ENCODE peak calls at places on chromosomes 11 and 22, in six cellular contexts. L is mesenchymal stem cell, P is H9, X is mesendoderm, V is H1, I is IMR-90. E is an unnamed sample.

GRCh38 chr11:84899134-84899533 is 728.0 kb downstream of the DLG2 start:
- DNase-seq in V (no peak), I (no peak), L (no peak), X (no peak), P (no peak), E (no peak)

GRCh38 chr11:353315-353857 is 15.9 kb upstream of the B4GALNT4 start:
- DNase-seq in L (peak; percentile 54), I (peak; percentile 77), V (no peak), X (peak; percentile 57), P (peak; percentile 63), E (no peak)

GRCh38 chr11:43687120-43687791 is 6.7 kb downstream of the HSD17B12 start:
- DNase-seq in L (peak; percentile 42), X (peak; percentile 76), I (peak; percentile 19), V (no peak), P (no peak), E (peak; percentile 13)

GRCh38 chr22:35638408-35638807 is 9.8 kb upstream of the APOL6 start:
- DNase-seq in X (no peak), V (no peak), P (no peak), I (peak; percentile 90), L (peak; percentile 95), E (peak; percentile 89)

GRCh38 chr11:11297578-11297977 is 55.5 kb downstream of the CSNK2A3 start:
- DNase-seq in V (no peak), P (no peak), X (no peak), I (peak; percentile 29), L (no peak), E (no peak)

GRCh38 chr22:30304495-30305244 is 15.4 kb upstream of the CASTOR1 start:
- DNase-seq in P (no peak), X (no peak), I (no peak), V (no peak), L (no peak), E (peak; percentile 73)

GRCh38 chr11:27777013-27777412 is 76.8 kb upstream of the BDNF start:
- DNase-seq in L (no peak), I (no peak), X (no peak), V (no peak), P (no peak), E (no peak)

GRCh38 chr11:114080219-114080618 is 20.7 kb downstream of the ZBTB16 start:
- DNase-seq in X (no peak), P (no peak), L (peak; percentile 87), I (no peak), V (no peak), E (no peak)

GRCh38 chr11:126327280-126328000 is 23.6 kb downstream of the DCPS start:
- DNase-seq in I (no peak), P (no peak), X (no peak), V (no peak), L (no peak), E (no peak)

GRCh38 chr11:24086921-24087320 is 409.9 kb upstream of the LUZP2 start:
- DNase-seq in I (no peak), X (no peak), P (no peak), V (no peak), L (no peak), E (no peak)

GRCh38 chr11:119639642-119640205 is 89.3 kb downstream of the NECTIN1 start:
- DNase-seq in V (no peak), I (no peak), P (no peak), X (no peak), L (no peak), E (no peak)

GRCh38 chr11:36292311-36292722 is 3.1 kb upstream of the COMMD9 start:
- DNase-seq in X (peak; percentile 55), I (peak; percentile 47), V (no peak), L (peak; percentile 52), P (no peak), E (no peak)

GRCh38 chr11:6404341-6405038 is 14.2 kb downstream of the SMPD1 start:
- DNase-seq in P (no peak), V (no peak), I (peak; percentile 70), L (peak; percentile 31), X (no peak), E (peak; percentile 19)

GRCh38 chr11:31641477-31642062 is 132.0 kb downstream of the ELP4 start:
- DNase-seq in V (peak; percentile 17), P (peak; percentile 49), I (peak; percentile 36), X (peak; percentile 64), L (peak; percentile 35), E (peak; percentile 65)

GRCh38 chr11:33545941-33546340 is 154.7 kb downstream of the C11orf91 start:
- DNase-seq in P (no peak), L (no peak), X (no peak), V (no peak), I (peak; percentile 57), E (no peak)

GRCh38 chr11:60056349-60056969 is at the start of gene MS4A3:
- DNase-seq in I (no peak), P (no peak), X (peak; percentile 51), V (no peak), L (no peak), E (peak; percentile 31)

GRCh38 chr11:120056301-120057027 is 81.4 kb downstream of the TRIM29 start:
- DNase-seq in P (peak; percentile 29), I (no peak), V (no peak), X (no peak), L (no peak), E (no peak)

GRCh38 chr22:20239063-20239950 is 28.8 kb downstream of the RTN4R start:
- DNase-seq in P (no peak), I (peak; percentile 17), X (no peak), L (no peak), V (no peak), E (no peak)

GRCh38 chr22:46534177-46534776 is 3.1 kb downstream of the CELSR1 start:
- DNase-seq in P (no peak), L (no peak), X (no peak), I (no peak), V (no peak), E (no peak)

GRCh38 chr22:46531776-46532175 is 5.6 kb downstream of the CELSR1 start:
- DNase-seq in X (peak; percentile 32), P (no peak), I (no peak), L (no peak), V (no peak), E (no peak)

GRCh38 chr22:46535876-46536558 is 1.4 kb downstream of the CELSR1 start:
- DNase-seq in V (no peak), P (no peak), L (no peak), I (no peak), X (no peak), E (no peak)

GRCh38 chr22:46534901-46535630 is 2.4 kb downstream of the CELSR1 start:
- DNase-seq in I (no peak), P (no peak), L (no peak), X (no peak), V (no peak), E (no peak)

GRCh38 chr22:46533434-46533833 is 4.0 kb downstream of the CELSR1 start:
- DNase-seq in X (no peak), I (no peak), L (no peak), P (peak; percentile 72), V (no peak), E (no peak)
- H2BK120ac ChIP-seq in X (no peak overlapping the region), I (no peak overlapping the region), L (no peak overlapping the region), P (no peak overlapping the region), V (no peak overlapping the region), E (no peak overlapping the region)

DNA sequence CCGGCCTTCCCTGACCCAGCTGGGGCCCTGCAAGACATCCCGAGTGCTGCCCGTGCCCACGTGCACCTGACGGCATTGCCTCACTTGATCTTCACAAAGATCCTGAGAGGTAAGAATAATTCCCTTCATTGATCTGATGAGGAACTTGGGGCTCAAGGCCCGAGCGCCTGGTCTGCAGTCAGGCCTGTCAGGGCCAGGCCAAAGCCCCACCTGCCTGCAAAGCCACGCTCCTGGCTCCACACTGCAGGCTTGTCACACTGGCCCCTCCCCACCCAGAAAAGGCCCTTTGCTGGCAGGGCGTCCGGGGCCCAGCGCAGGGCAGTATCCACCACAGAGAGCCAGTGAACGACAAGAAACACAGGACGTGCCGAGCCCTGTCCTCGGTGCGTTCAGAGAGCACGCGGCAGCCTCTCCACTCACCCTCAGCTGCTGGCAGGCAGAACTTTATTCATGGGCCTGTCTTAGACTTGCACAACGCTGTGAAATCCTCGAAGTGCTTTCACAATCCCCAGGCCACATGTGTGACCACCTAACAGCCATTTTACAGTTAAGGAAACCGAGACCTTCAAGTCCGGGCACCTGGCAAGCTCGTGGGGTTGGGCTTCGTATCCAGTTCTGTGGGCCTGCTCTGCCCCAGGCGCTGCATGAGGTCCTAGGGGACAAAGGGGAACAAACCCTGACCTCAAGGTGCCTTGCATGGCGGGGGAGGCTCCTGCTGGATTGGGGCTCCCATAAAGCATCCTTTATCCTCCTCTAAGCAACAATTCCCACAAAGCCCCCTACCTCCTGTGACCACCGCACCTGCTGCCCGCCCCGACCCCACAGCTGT is 14.7 kb downstream of the KIAA0930 start:
- DNase-seq in L (peak; percentile 75), X (no peak), P (peak; percentile 29), I (peak; percentile 70), V (no peak), E (peak; percentile 69)
- H2BK120ac ChIP-seq in L (no peak overlapping the region), X (no peak overlapping the region), P (no peak overlapping the region), I (no peak overlapping the region), V (no peak overlapping the region), E (no peak overlapping the region)

DNA sequence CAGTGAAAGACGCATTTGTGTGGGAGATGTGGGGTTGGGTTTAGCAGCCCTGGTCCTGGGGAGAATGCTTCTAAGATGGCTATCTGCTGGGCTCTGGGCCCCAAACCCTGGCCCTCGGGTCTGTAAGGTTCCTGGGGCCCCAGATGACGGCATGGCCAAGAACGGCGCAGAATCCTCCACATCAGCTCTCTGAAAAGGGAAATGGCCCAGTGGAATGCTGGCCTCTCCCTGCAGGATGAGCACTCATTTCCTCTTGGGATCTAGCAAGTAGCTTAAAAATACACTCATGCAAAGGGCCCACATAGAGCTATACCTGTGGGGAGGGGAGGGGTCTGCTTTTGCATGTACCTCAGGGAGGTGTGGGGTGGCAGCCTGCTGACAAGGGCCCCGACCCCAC is 37.5 kb upstream of the LINC01488 start:
- DNase-seq in V (no peak), I (peak; percentile 58), L (peak; percentile 77), P (no peak), X (peak; percentile 55), E (no peak)
- H2BK120ac ChIP-seq in V (peak overlapping the region; percentile 75), I (peak overlapping the region; percentile 84), L (peak overlapping the region; percentile 94), P (no peak overlapping the region), X (peak overlapping the region; percentile 33), E (no peak overlapping the region)

DNA sequence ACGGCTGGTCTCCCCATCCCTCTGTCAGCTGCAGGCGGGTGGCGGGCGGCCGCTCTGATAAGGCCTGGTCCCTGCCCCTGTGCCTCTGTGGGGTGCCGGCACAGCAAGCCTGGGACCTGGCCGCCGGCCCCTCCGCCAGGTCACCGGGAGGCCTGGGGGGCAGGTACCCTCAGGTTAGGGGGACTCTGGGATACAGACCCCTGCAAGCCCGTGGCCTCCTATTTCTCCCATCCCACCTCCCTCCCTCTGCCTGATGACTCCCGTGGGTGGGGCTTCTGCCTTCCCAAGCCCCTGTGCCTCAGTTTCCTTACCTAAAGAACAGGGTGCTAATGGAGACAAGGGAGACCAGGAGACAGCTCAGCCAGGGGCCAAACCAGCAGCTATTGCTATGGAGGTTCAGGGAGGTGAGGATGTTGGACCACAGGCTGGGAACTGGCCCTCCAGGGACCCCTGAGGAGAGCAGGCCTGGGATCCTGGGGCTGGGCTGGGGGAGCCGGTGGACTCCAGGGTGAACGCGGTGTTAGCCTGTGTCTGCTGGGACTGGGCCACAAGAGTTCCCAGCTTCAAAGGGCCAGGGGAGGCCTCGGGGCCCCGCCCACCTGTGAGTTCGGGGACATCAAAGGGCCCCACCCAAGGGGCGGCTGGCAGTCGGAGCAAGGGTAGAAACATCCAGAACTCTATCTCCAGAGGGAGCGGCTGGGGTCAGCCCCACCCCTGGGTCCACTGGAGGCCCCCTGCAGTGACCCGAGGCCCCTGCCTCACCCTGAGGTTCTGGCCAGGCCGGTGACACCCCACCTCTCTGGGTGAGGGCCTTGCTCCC is 32.0 kb upstream of the TH start:
- DNase-seq in P (no peak), I (no peak), V (no peak), L (no peak), X (no peak), E (peak; percentile 36)
- H2BK120ac ChIP-seq in P (no peak overlapping the region), I (no peak overlapping the region), V (no peak overlapping the region), L (no peak overlapping the region), X (no peak overlapping the region), E (peak overlapping the region; percentile 17)

GRCh38 chr11:93784152-93784934 is at the start of gene MED17:
- DNase-seq in V (peak; percentile 75), P (peak; percentile 94), X (peak; percentile 98), I (peak; percentile 92), L (peak; percentile 95), E (peak; percentile 93)
- H2BK120ac ChIP-seq in V (no peak within 1 kb of the TSS), P (no peak within 1 kb of the TSS), X (no peak within 1 kb of the TSS), I (peak within 1 kb of the TSS; percentile 54), L (peak within 1 kb of the TSS; percentile 44), E (peak within 1 kb of the TSS; percentile 73)